ENCODE peak calls at places on chromosomes 11 and 22, in four cellular contexts. S is OCI-LY7, F is MM.1S, T is HCT116. I is an unnamed sample.

GRCh38 chr11:44568358-44568705 is 2.9 kb downstream of the CD82 start:
- DNase-seq in S (no peak), F (no peak), T (no peak), I (no peak)

GRCh38 chr11:117915219-117915618 is 14.0 kb downstream of the TMPRSS13 start:
- DNase-seq in S (no peak), F (no peak), T (no peak), I (no peak)

GRCh38 chr22:40684728-40685127 is 5.4 kb downstream of the MCHR1 start:
- DNase-seq in S (no peak), F (no peak), T (no peak), I (no peak)

GRCh38 chr11:122871302-122871701 is 11.3 kb upstream of the JHY start:
- DNase-seq in S (no peak), F (no peak), T (no peak), I (no peak)

GRCh38 chr22:21917206-21917958 is 35.3 kb downstream of the PPM1F start:
- DNase-seq in S (no peak), F (no peak), T (no peak), I (no peak)

GRCh38 chr22:48884292-48884691 is 943.4 kb downstream of the BRD1 start:
- DNase-seq in S (no peak), F (no peak), T (no peak), I (no peak)

GRCh38 chr11:72069787-72070251 is 10.5 kb downstream of the NUMA1 start:
- DNase-seq in S (no peak), F (peak; percentile 64), T (peak; percentile 51), I (peak; percentile 97)

GRCh38 chr11:114762437-114762836 is 84.1 kb downstream of the NXPE2 start:
- DNase-seq in S (peak; percentile 5), F (no peak), T (no peak), I (peak; percentile 75)

GRCh38 chr11:99234534-99234933 is 213.8 kb downstream of the CNTN5 start:
- DNase-seq in S (no peak), F (no peak), T (no peak), I (no peak)

GRCh38 chr22:47691152-47691895 is 928.9 kb downstream of the TBC1D22A start:
- DNase-seq in S (no peak), F (no peak), T (no peak), I (no peak)

GRCh38 chr11:132895340-132895739 is 637.0 kb downstream of the OPCML start:
- DNase-seq in S (no peak), F (no peak), T (no peak), I (peak; percentile 18)

GRCh38 chr11:132901638-132902610 is 630.4 kb downstream of the OPCML start:
- DNase-seq in S (no peak), F (no peak), T (no peak), I (peak; percentile 26)

GRCh38 chr11:132894598-132894997 is 637.7 kb downstream of the OPCML start:
- DNase-seq in S (no peak), F (no peak), T (no peak), I (no peak)

DNA sequence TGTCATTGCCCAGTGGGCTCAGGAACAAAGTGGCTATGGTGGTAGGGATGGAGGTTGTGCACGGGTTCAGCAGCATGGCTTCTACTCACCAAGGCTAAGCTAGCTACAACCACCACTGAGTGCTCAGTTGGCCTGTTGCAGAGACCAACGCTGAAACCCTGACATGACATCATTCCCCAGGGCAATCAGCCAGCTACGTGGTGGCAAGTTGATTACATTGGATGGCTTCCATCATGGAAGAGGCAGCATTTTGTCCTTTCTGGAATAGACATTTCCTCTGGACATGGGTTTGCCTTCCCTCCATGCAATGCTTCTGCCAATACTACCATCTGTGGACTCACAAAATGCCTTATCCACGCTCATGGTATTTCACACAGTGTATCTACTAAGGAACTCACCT is 634.3 kb downstream of the OPCML start:
- DNase-seq in S (no peak), F (no peak), T (no peak), I (no peak)
- H3K9me2 ChIP-seq in S (no peaks in the 10 kb centered on the region), F (no peaks in the 10 kb centered on the region), T (no peaks in the 10 kb centered on the region), I (no peaks in the 10 kb centered on the region)

GRCh38 chr11:7520011-7520942 is 6.5 kb downstream of the PPFIBP2 start:
- DNase-seq in S (peak; percentile 70), F (no peak), T (no peak), I (peak; percentile 37)
- H3K27ac ChIP-seq in S (peak overlapping the region; percentile 97), F (peak overlapping the region; percentile 75), T (no peak overlapping the region), I (no peak overlapping the region)

DNA sequence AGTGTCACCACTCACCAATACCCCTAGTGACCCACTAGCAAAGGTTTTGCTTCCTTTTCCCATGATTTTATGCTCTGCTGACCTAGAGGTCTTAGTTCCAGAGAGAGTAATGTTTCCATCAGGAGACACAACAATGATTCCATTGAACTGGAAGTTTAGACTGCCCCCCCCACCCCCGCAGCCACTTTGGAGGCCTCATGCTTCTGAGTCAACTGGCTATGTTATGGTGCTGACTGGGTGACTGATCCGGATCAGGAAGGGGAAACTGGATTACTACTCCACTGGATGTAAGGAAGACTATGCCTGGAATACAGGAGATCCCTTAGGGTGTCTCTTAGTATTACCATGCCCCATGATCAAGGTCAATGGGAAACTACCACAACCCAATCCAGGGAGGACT is 633.6 kb downstream of the OPCML start:
- DNase-seq in S (no peak), F (no peak), T (no peak), I (no peak)
- H3K9me2 ChIP-seq in S (no peaks in the 10 kb centered on the region), F (no peaks in the 10 kb centered on the region), T (no peaks in the 10 kb centered on the region), I (no peaks in the 10 kb centered on the region)

DNA sequence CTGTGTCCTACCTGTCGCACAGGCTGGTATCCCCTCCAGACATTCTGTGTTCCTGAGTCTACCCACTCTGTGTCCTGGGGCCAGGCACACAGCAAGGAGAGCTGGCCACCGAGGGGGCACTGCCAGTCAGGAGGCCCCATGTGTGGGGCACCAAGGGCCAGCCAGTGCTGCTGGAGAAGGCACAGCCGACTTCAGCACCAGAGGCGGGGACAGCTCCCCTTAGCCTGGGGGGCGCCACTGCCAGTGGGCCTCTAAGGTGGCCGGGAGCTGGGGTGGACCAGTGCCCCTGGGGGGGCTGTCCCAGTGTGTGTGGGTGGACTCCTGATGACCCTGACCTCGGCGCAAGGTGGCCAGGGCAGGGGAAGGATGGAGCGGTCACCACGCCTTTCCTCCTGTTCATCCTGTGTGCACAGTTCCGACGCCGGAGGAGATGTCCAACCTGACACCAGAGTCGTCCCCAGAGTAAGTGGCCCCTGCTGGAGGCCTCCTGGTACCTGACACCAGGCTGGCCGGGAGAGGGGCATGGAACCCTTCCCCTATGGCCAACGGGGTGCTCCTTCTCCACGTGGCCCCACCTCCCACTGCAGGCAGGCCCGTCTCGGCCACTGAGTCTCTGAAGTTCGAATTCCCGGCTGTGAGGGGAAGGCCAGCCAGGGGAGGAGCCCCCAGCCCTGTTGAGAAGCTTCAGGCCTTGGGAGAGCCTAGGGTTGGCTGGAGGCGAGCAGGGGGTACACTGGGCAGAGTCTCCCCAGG is 35.4 kb downstream of the MOB2 start:
- DNase-seq in S (no peak), F (no peak), T (no peak), I (no peak)
- H3K27ac ChIP-seq in S (no peak overlapping the region), F (no peak overlapping the region), T (no peak overlapping the region), I (no peak overlapping the region)

DNA sequence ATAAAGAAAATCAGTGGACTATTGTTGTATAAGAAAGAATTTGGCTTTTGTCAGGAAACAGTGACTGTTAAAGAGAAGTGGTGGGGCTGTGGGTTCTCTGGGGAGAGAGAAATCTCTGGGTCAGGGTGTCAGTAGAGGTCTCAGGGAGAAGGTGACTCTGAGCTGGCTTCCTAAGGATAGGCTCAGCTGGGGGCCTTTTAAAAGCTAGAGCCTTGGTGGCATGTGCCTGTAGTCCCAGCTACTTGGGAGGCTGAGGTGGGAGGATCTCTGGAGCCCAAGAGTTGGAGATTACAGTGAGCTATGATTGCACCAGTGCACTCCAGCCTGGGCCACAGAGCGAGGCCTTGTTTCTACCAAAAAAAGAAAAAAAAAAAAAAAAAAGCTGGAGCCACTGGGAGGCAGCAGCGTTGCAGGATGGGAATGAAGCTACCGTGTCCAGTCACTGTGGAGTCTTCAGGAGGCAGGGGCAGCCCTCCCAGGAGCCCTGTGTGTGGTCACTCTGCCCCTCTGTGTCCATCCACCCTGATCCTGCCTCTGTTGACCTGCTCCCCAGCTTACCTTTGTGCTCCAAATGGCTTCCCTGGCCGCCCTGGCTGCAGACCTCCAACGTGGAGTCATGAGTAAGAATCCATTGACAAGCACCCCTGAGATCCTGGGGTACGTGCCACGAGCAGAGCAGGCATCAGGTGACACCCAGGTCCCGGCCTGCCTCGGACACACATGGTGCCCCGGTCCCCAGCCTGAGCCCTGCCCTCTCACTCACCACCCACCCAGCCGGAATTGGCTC is 5.4 kb upstream of the MIF start:
- DNase-seq in S (no peak), F (no peak), T (no peak), I (peak; percentile 53)
- H3K9me2 ChIP-seq in S (no peaks in the 10 kb centered on the region), F (no peaks in the 10 kb centered on the region), T (no peaks in the 10 kb centered on the region), I (no peaks in the 10 kb centered on the region)

DNA sequence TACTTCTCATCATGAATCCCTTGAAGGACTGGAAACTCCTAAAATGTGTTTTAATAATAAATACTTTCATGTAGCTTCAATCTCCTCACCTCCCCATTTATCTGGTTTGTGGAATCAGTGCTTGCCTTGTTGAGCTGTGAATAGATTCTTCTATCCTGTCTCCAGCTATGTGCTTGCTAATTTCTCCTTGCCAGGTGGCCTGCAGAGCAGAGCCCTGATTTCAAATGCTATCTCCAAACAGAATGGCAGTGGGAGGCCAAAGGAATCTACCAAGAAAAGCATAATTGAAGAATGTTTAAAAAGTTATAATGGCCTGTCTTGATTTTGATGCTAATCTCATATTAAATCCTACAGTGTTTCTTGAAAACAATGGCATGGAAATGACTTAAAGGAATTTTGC is 309.3 kb upstream of the CHORDC1 start:
- DNase-seq in S (no peak), F (no peak), T (no peak), I (no peak)
- H3K27ac ChIP-seq in S (no peak overlapping the region), F (no peak overlapping the region), T (no peak overlapping the region), I (no peak overlapping the region)

DNA sequence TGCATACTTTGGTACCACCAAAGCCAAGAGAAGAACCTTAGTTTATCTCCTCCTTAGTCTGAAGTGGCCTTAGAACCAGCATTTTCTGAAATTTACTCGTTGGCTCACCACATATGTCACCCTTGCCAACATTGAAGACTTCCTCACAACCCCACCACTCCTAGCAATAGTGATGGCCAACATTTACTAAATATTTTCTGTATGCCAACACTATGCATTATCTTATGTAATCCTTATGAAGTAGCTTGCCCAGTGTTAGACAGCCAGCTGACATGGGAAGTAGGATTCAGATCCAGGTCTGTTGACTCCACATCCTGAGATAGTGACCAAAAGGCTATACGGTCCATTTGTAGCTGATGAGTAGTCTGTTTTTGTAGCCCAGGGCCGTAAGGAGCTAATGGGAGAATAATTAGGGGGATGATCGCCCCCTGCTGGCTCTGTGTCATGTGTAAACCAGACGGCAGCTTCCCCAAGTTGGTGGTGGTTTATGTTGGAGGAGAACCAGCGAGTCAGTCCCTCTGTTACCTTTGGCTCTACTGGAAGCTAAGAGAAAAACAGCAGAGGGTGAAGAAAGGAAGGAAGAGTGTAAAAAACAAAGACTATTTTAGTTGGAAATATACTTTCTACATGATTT is 120.5 kb upstream of the RASSF10 start:
- DNase-seq in S (peak; percentile 73), F (peak; percentile 65), T (peak; percentile 48), I (peak; percentile 92)
- H3K9me2 ChIP-seq in S (no peaks in the 10 kb centered on the region), F (no peaks in the 10 kb centered on the region), T (no peaks in the 10 kb centered on the region), I (no peaks in the 10 kb centered on the region)

GRCh38 chr22:24244144-24244787 is 616 bp downstream of the GGT5 start:
- DNase-seq in S (peak; percentile 30), F (no peak), T (no peak), I (peak; percentile 28)
- H3K27ac ChIP-seq in S (no peak overlapping the region), F (no peak overlapping the region), T (peak overlapping the region; percentile 42), I (no peak overlapping the region)